ENCODE peak calls at places on chromosomes 3 and 15, in nine cellular contexts. One of them, this sample, is unnamed.

GRCh38 chr3:42491876-42492507 is 10.5 kb upstream of the VIPR1 start:
- DNase-seq in AG10803: no peak
- DNase-seq in HS-27A: no peak
- DNase-seq in skeletal muscle cell: no peak
- DNase-seq in lower lobe of right lung: no peak
- DNase-seq in NCI-H345: no peak
- DNase-seq in CD4-positive, CD25-positive, alpha-beta regulatory T cell: no peak
- DNase-seq in psoas muscle: no peak
- DNase-seq in activated CD4-positive, alpha-beta memory T cell treated with anti-CD3 and anti-CD28 coated beads for 36 hours: no peak
- DNase-seq in this sample: no peak

GRCh38 chr3:102687851-102688555 is 253.2 kb downstream of the ZPLD1 start:
- DNase-seq in AG10803: no peak
- DNase-seq in CD4-positive, CD25-positive, alpha-beta regulatory T cell: no peak
- DNase-seq in activated CD4-positive, alpha-beta memory T cell treated with anti-CD3 and anti-CD28 coated beads for 36 hours: no peak
- DNase-seq in lower lobe of right lung: no peak
- DNase-seq in psoas muscle: no peak
- DNase-seq in HS-27A: no peak
- DNase-seq in skeletal muscle cell: no peak
- DNase-seq in NCI-H345: peak
- DNase-seq in this sample: no peak

GRCh38 chr3:128383316-128384235 is 83.1 kb downstream of the DNAJB8 start:
- DNase-seq in HS-27A: peak
- DNase-seq in CD4-positive, CD25-positive, alpha-beta regulatory T cell: peak
- DNase-seq in psoas muscle: peak
- DNase-seq in NCI-H345: peak
- DNase-seq in activated CD4-positive, alpha-beta memory T cell treated with anti-CD3 and anti-CD28 coated beads for 36 hours: peak
- DNase-seq in AG10803: peak
- DNase-seq in lower lobe of right lung: peak
- DNase-seq in skeletal muscle cell: no peak
- DNase-seq in this sample: no peak

GRCh38 chr15:51647128-51647562 is 24.6 kb upstream of the DMXL2 start:
- DNase-seq in psoas muscle: peak
- DNase-seq in AG10803: peak
- DNase-seq in lower lobe of right lung: peak
- DNase-seq in HS-27A: peak
- DNase-seq in NCI-H345: no peak
- DNase-seq in skeletal muscle cell: peak
- DNase-seq in CD4-positive, CD25-positive, alpha-beta regulatory T cell: no peak
- DNase-seq in activated CD4-positive, alpha-beta memory T cell treated with anti-CD3 and anti-CD28 coated beads for 36 hours: no peak
- DNase-seq in this sample: no peak

GRCh38 chr15:92682772-92683510 is 27.4 kb upstream of the FAM174B start:
- DNase-seq in AG10803: peak
- DNase-seq in psoas muscle: no peak
- DNase-seq in NCI-H345: no peak
- DNase-seq in activated CD4-positive, alpha-beta memory T cell treated with anti-CD3 and anti-CD28 coated beads for 36 hours: no peak
- DNase-seq in lower lobe of right lung: no peak
- DNase-seq in HS-27A: no peak
- DNase-seq in CD4-positive, CD25-positive, alpha-beta regulatory T cell: no peak
- DNase-seq in skeletal muscle cell: peak
- DNase-seq in this sample: no peak

GRCh38 chr3:110521019-110521418 is 550.6 kb upstream of the NECTIN3 start:
- DNase-seq in CD4-positive, CD25-positive, alpha-beta regulatory T cell: no peak
- DNase-seq in NCI-H345: no peak
- DNase-seq in lower lobe of right lung: no peak
- DNase-seq in psoas muscle: no peak
- DNase-seq in skeletal muscle cell: peak
- DNase-seq in HS-27A: peak
- DNase-seq in AG10803: peak
- DNase-seq in activated CD4-positive, alpha-beta memory T cell treated with anti-CD3 and anti-CD28 coated beads for 36 hours: no peak
- DNase-seq in this sample: no peak

GRCh38 chr3:4270726-4271125 is 32.4 kb upstream of the SETMAR start:
- DNase-seq in skeletal muscle cell: no peak
- DNase-seq in HS-27A: no peak
- DNase-seq in CD4-positive, CD25-positive, alpha-beta regulatory T cell: peak
- DNase-seq in AG10803: no peak
- DNase-seq in activated CD4-positive, alpha-beta memory T cell treated with anti-CD3 and anti-CD28 coated beads for 36 hours: no peak
- DNase-seq in psoas muscle: no peak
- DNase-seq in lower lobe of right lung: no peak
- DNase-seq in NCI-H345: no peak
- DNase-seq in this sample: no peak

GRCh38 chr15:100131321-100132224 is 210.2 kb downstream of the ADAMTS17 start:
- DNase-seq in NCI-H345: no peak
- DNase-seq in activated CD4-positive, alpha-beta memory T cell treated with anti-CD3 and anti-CD28 coated beads for 36 hours: peak
- DNase-seq in psoas muscle: no peak
- DNase-seq in HS-27A: no peak
- DNase-seq in skeletal muscle cell: peak
- DNase-seq in CD4-positive, CD25-positive, alpha-beta regulatory T cell: peak
- DNase-seq in lower lobe of right lung: peak
- DNase-seq in AG10803: peak
- DNase-seq in this sample: no peak

GRCh38 chr3:156395961-156396700 is 158.8 kb downstream of the SSR3 start:
- DNase-seq in skeletal muscle cell: no peak
- DNase-seq in HS-27A: no peak
- DNase-seq in activated CD4-positive, alpha-beta memory T cell treated with anti-CD3 and anti-CD28 coated beads for 36 hours: no peak
- DNase-seq in AG10803: peak
- DNase-seq in lower lobe of right lung: no peak
- DNase-seq in CD4-positive, CD25-positive, alpha-beta regulatory T cell: no peak
- DNase-seq in psoas muscle: no peak
- DNase-seq in NCI-H345: no peak
- DNase-seq in this sample: no peak

GRCh38 chr15:70471517-70471916 is 291.8 kb downstream of the UACA start:
- DNase-seq in psoas muscle: no peak
- DNase-seq in AG10803: no peak
- DNase-seq in HS-27A: no peak
- DNase-seq in NCI-H345: no peak
- DNase-seq in activated CD4-positive, alpha-beta memory T cell treated with anti-CD3 and anti-CD28 coated beads for 36 hours: no peak
- DNase-seq in CD4-positive, CD25-positive, alpha-beta regulatory T cell: no peak
- DNase-seq in skeletal muscle cell: no peak
- DNase-seq in lower lobe of right lung: no peak
- DNase-seq in this sample: no peak

GRCh38 chr15:58469432-58470353 is 37.9 kb downstream of the LIPC start:
- DNase-seq in HS-27A: peak
- DNase-seq in lower lobe of right lung: no peak
- DNase-seq in skeletal muscle cell: no peak
- DNase-seq in psoas muscle: no peak
- DNase-seq in CD4-positive, CD25-positive, alpha-beta regulatory T cell: peak
- DNase-seq in activated CD4-positive, alpha-beta memory T cell treated with anti-CD3 and anti-CD28 coated beads for 36 hours: no peak
- DNase-seq in NCI-H345: no peak
- DNase-seq in AG10803: peak
- DNase-seq in this sample: peak